ENCODE peak calls at places on chromosome 6, in five cellular contexts. One of them, this sample, is unnamed.

GRCh38 chr6:168333039-168333438 is 13.5 kb upstream of the DACT2 start:
- DNase-seq in AG10803: no peak
- DNase-seq in transverse colon: peak; percentile 53
- DNase-seq in brain microvascular endothelial cell: no peak
- DNase-seq in fibroblast of lung: no peak
- DNase-seq in this sample: peak; percentile 43

GRCh38 chr6:47250302-47250701 is 59.4 kb downstream of the TNFRSF21 start:
- DNase-seq in fibroblast of lung: no peak
- DNase-seq in brain microvascular endothelial cell: no peak
- DNase-seq in transverse colon: no peak
- DNase-seq in AG10803: no peak
- DNase-seq in this sample: no peak

GRCh38 chr6:141484726-141485125 is 648.0 kb upstream of the GJE1 start:
- DNase-seq in fibroblast of lung: no peak
- DNase-seq in brain microvascular endothelial cell: no peak
- DNase-seq in AG10803: peak; percentile 9
- DNase-seq in transverse colon: peak; percentile 17
- DNase-seq in this sample: no peak

GRCh38 chr6:83514877-83515466 is 2.6 kb downstream of the PRSS35 start:
- DNase-seq in fibroblast of lung: peak; percentile 51
- DNase-seq in brain microvascular endothelial cell: peak; percentile 59
- DNase-seq in AG10803: peak; percentile 62
- DNase-seq in transverse colon: no peak
- DNase-seq in this sample: peak; percentile 42

GRCh38 chr6:156231353-156231752 is 545.8 kb upstream of the ARID1B start:
- DNase-seq in transverse colon: no peak
- DNase-seq in fibroblast of lung: no peak
- DNase-seq in AG10803: no peak
- DNase-seq in brain microvascular endothelial cell: no peak
- DNase-seq in this sample: no peak

GRCh38 chr6:79384845-79385244 is 150.4 kb upstream of the HMGN3 start:
- DNase-seq in AG10803: no peak
- DNase-seq in brain microvascular endothelial cell: peak; percentile 64
- DNase-seq in transverse colon: no peak
- DNase-seq in fibroblast of lung: peak; percentile 29
- DNase-seq in this sample: no peak

GRCh38 chr6:87731818-87732661 is 30.0 kb upstream of the AKIRIN2 start:
- DNase-seq in fibroblast of lung: peak; percentile 94
- DNase-seq in AG10803: peak; percentile 99
- DNase-seq in transverse colon: peak; percentile 94
- DNase-seq in brain microvascular endothelial cell: peak; percentile 59
- DNase-seq in this sample: peak; percentile 92

GRCh38 chr6:41607036-41607435 is 31.2 kb upstream of the MDFI start:
- DNase-seq in AG10803: no peak
- DNase-seq in fibroblast of lung: no peak
- DNase-seq in transverse colon: no peak
- DNase-seq in brain microvascular endothelial cell: no peak
- DNase-seq in this sample: no peak

GRCh38 chr6:39823187-39823815 is 31.1 kb downstream of the DAAM2 start:
- DNase-seq in transverse colon: peak; percentile 43
- DNase-seq in AG10803: no peak
- DNase-seq in fibroblast of lung: no peak
- DNase-seq in brain microvascular endothelial cell: no peak
- DNase-seq in this sample: peak; percentile 22

GRCh38 chr6:73610444-73611275 is 43.1 kb downstream of the SLC17A5 start:
- DNase-seq in AG10803: peak; percentile 57
- DNase-seq in fibroblast of lung: peak; percentile 33
- DNase-seq in transverse colon: no peak
- DNase-seq in brain microvascular endothelial cell: no peak
- DNase-seq in this sample: no peak

GRCh38 chr6:139204978-139205377 is 70.1 kb downstream of the HECA start:
- DNase-seq in fibroblast of lung: no peak
- DNase-seq in brain microvascular endothelial cell: no peak
- DNase-seq in AG10803: no peak
- DNase-seq in transverse colon: no peak
- DNase-seq in this sample: no peak

GRCh38 chr6:151317206-151317994 is 74.0 kb downstream of the ZBTB2 start:
- DNase-seq in transverse colon: no peak
- DNase-seq in brain microvascular endothelial cell: peak; percentile 69
- DNase-seq in AG10803: peak; percentile 76
- DNase-seq in fibroblast of lung: peak; percentile 90
- DNase-seq in this sample: no peak

GRCh38 chr6:41594326-41594725 is 43.9 kb upstream of the MDFI start:
- DNase-seq in transverse colon: no peak
- DNase-seq in AG10803: peak; percentile 88
- DNase-seq in brain microvascular endothelial cell: no peak
- DNase-seq in fibroblast of lung: no peak
- DNase-seq in this sample: no peak

GRCh38 chr6:3623451-3624267 is 127.9 kb downstream of the PXDC1 start:
- DNase-seq in fibroblast of lung: no peak
- DNase-seq in transverse colon: no peak
- DNase-seq in brain microvascular endothelial cell: peak; percentile 8
- DNase-seq in AG10803: no peak
- DNase-seq in this sample: no peak

GRCh38 chr6:33705268-33705885 is 6.1 kb downstream of the UQCC2 start:
- DNase-seq in transverse colon: no peak
- DNase-seq in brain microvascular endothelial cell: no peak
- DNase-seq in AG10803: peak; percentile 62
- DNase-seq in fibroblast of lung: no peak
- DNase-seq in this sample: no peak

GRCh38 chr6:82987951-82988350 is 77.7 kb downstream of the UBE3D start:
- DNase-seq in fibroblast of lung: no peak
- DNase-seq in AG10803: peak; percentile 59
- DNase-seq in brain microvascular endothelial cell: no peak
- DNase-seq in transverse colon: no peak
- DNase-seq in this sample: no peak

GRCh38 chr6:169095153-169095552 is 158.5 kb downstream of the THBS2 start:
- DNase-seq in brain microvascular endothelial cell: no peak
- DNase-seq in transverse colon: no peak
- DNase-seq in fibroblast of lung: no peak
- DNase-seq in AG10803: peak; percentile 21
- DNase-seq in this sample: no peak

GRCh38 chr6:1504465-1504864 is 105.2 kb upstream of the FOXC1 start:
- DNase-seq in transverse colon: no peak
- DNase-seq in fibroblast of lung: no peak
- DNase-seq in AG10803: no peak
- DNase-seq in brain microvascular endothelial cell: no peak
- DNase-seq in this sample: no peak

GRCh38 chr6:46954819-46955520 is 33.2 kb upstream of the ADGRF5 start:
- DNase-seq in transverse colon: no peak
- DNase-seq in brain microvascular endothelial cell: no peak
- DNase-seq in AG10803: no peak
- DNase-seq in fibroblast of lung: no peak
- DNase-seq in this sample: no peak

GRCh38 chr6:48765352-48765961 is 654.5 kb upstream of the PTCHD4 start:
- DNase-seq in transverse colon: no peak
- DNase-seq in AG10803: peak; percentile 50
- DNase-seq in brain microvascular endothelial cell: peak; percentile 57
- DNase-seq in fibroblast of lung: peak; percentile 61
- DNase-seq in this sample: peak; percentile 21

GRCh38 chr6:12418946-12419345 is 128.8 kb downstream of the EDN1 start:
- DNase-seq in brain microvascular endothelial cell: no peak
- DNase-seq in AG10803: no peak
- DNase-seq in fibroblast of lung: peak; percentile 10
- DNase-seq in transverse colon: no peak
- DNase-seq in this sample: no peak

GRCh38 chr6:41786451-41787218 is 859 bp upstream of the TOMM6 start:
- DNase-seq in transverse colon: peak; percentile 93
- DNase-seq in AG10803: peak; percentile 73
- DNase-seq in brain microvascular endothelial cell: peak; percentile 54
- DNase-seq in fibroblast of lung: peak; percentile 72
- DNase-seq in this sample: peak; percentile 93

GRCh38 chr6:150620244-150620643 is 20.6 kb downstream of the PLEKHG1 start:
- DNase-seq in transverse colon: peak; percentile 36
- DNase-seq in brain microvascular endothelial cell: no peak
- DNase-seq in fibroblast of lung: no peak
- DNase-seq in AG10803: no peak
- DNase-seq in this sample: peak; percentile 72

GRCh38 chr6:95819461-95819860 is 196.3 kb upstream of the FUT9 start:
- DNase-seq in AG10803: no peak
- DNase-seq in fibroblast of lung: no peak
- DNase-seq in transverse colon: no peak
- DNase-seq in brain microvascular endothelial cell: no peak
- DNase-seq in this sample: no peak

DNA sequence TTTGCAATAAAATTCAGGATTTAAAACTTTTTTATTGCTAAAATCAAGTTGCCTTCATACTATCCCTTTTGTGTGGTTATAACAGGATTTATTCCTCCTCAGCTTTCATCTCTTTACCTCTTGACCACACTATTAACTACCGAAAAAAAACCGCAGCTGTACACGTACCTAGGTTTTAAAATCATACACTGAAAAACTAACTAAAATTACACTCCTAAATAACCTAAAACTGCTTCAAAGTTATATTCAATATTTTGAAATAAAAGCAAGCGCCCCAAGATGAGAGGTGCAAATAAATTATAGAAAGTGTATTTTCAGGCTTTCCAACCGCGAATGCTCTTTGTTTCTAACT is 1.4 kb downstream of the MPC1 start:
- DNase-seq in fibroblast of lung: no peak
- DNase-seq in transverse colon: no peak
- DNase-seq in brain microvascular endothelial cell: no peak
- DNase-seq in AG10803: no peak
- DNase-seq in this sample: no peak
- H3K4me3 ChIP-seq in fibroblast of lung: peak overlapping the region; percentile 31
- H3K4me3 ChIP-seq in transverse colon: peak overlapping the region; percentile 72
- H3K4me3 ChIP-seq in brain microvascular endothelial cell: peak overlapping the region; percentile 76
- H3K4me3 ChIP-seq in AG10803: peak overlapping the region; percentile 88
- H3K4me3 ChIP-seq in this sample: peak overlapping the region; percentile 95

GRCh38 chr6:27290850-27291208 is 21.2 kb downstream of the POM121L2 start:
- DNase-seq in transverse colon: no peak
- DNase-seq in fibroblast of lung: no peak
- DNase-seq in brain microvascular endothelial cell: no peak
- DNase-seq in AG10803: no peak
- DNase-seq in this sample: no peak
- H3K4me3 ChIP-seq in transverse colon: no peak overlapping the region
- H3K4me3 ChIP-seq in fibroblast of lung: no peak overlapping the region
- H3K4me3 ChIP-seq in brain microvascular endothelial cell: peak overlapping the region; percentile 38
- H3K4me3 ChIP-seq in AG10803: no peak overlapping the region
- H3K4me3 ChIP-seq in this sample: no peak overlapping the region

GRCh38 chr6:63649847-63650265 is 14.3 kb downstream of the PHF3 start:
- DNase-seq in brain microvascular endothelial cell: no peak
- DNase-seq in AG10803: no peak
- DNase-seq in fibroblast of lung: no peak
- DNase-seq in transverse colon: no peak
- DNase-seq in this sample: no peak

GRCh38 chr6:63644668-63645326 is 9.2 kb downstream of the PHF3 start:
- DNase-seq in fibroblast of lung: peak; percentile 81
- DNase-seq in transverse colon: no peak
- DNase-seq in brain microvascular endothelial cell: no peak
- DNase-seq in AG10803: peak; percentile 57
- DNase-seq in this sample: no peak

GRCh38 chr6:63643862-63644261 is 8.3 kb downstream of the PHF3 start:
- DNase-seq in fibroblast of lung: peak; percentile 16
- DNase-seq in brain microvascular endothelial cell: peak; percentile 15
- DNase-seq in AG10803: peak; percentile 8
- DNase-seq in transverse colon: no peak
- DNase-seq in this sample: no peak

GRCh38 chr6:63652980-63653379 is 17.4 kb downstream of the PHF3 start:
- DNase-seq in fibroblast of lung: no peak
- DNase-seq in transverse colon: no peak
- DNase-seq in AG10803: no peak
- DNase-seq in brain microvascular endothelial cell: no peak
- DNase-seq in this sample: no peak

DNA sequence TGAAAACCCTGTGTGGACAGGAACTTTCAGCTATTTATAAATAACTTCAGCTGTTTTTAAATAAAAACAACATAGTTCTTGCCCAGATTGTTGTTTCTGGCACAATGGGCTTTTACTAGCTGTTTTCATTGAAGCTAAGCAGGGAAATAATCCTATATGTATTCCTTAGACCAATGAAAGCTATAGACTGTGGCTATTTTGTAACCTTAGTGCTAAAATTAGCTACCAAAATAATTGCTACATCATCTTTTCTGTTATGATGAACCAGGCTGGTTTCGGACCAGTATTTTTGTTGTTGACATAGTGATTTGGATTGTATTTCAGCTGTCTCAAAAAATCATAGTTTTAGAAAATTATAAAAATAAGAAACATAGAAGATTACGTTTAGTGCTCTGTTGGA is 13.7 kb downstream of the PHF3 start:
- DNase-seq in brain microvascular endothelial cell: no peak
- DNase-seq in AG10803: no peak
- DNase-seq in transverse colon: no peak
- DNase-seq in fibroblast of lung: no peak
- DNase-seq in this sample: no peak
- H3K4me3 ChIP-seq in brain microvascular endothelial cell: no peak overlapping the region
- H3K4me3 ChIP-seq in AG10803: no peak overlapping the region
- H3K4me3 ChIP-seq in transverse colon: no peak overlapping the region
- H3K4me3 ChIP-seq in fibroblast of lung: no peak overlapping the region
- H3K4me3 ChIP-seq in this sample: no peak overlapping the region

DNA sequence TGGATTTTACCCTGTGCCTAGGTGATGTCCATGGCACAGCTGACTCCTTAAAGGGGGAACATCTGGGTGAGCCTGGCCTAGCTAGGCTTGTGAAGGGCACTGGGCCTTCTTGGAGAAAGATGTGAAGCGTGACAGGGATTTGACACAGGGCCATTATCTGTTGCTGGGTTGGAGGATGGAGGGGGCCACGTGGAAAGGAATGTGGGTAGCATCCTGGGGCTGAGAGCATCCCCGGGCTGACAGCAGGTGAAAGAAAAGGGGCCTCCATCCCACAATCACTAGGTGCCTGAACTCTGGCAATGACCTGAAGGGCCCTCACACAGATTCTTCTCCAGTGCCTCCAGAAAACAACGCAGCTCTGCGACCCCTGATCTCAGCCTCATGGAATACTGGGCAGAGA is 124.7 kb downstream of the DTNBP1 start:
- DNase-seq in brain microvascular endothelial cell: no peak
- DNase-seq in fibroblast of lung: no peak
- DNase-seq in AG10803: no peak
- DNase-seq in transverse colon: no peak
- DNase-seq in this sample: no peak
- H3K4me3 ChIP-seq in brain microvascular endothelial cell: no peak overlapping the region
- H3K4me3 ChIP-seq in fibroblast of lung: no peak overlapping the region
- H3K4me3 ChIP-seq in AG10803: no peak overlapping the region
- H3K4me3 ChIP-seq in transverse colon: no peak overlapping the region
- H3K4me3 ChIP-seq in this sample: no peak overlapping the region

DNA sequence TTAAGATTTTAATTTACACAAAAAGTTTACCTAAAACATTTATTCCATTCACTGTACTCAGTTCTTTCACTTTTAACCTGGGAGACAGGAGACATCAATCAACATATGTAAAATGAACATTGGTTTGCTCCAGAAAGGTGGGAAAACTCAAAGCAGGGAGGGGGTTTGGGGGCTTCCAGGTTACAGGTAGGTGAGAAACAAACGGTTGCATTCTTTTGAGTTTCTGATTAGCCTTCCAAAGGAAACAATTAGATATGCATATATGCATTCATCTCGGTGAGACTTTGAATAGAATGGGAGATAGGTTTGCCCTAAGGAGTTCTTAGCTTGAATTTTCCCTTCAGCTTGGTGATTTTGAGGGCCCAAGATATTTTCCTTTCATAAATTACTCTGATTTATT is 38.2 kb upstream of the HDAC2 start:
- DNase-seq in AG10803: no peak
- DNase-seq in fibroblast of lung: no peak
- DNase-seq in transverse colon: no peak
- DNase-seq in brain microvascular endothelial cell: no peak
- DNase-seq in this sample: no peak
- H3K4me3 ChIP-seq in AG10803: no peak overlapping the region
- H3K4me3 ChIP-seq in fibroblast of lung: no peak overlapping the region
- H3K4me3 ChIP-seq in transverse colon: no peak overlapping the region
- H3K4me3 ChIP-seq in brain microvascular endothelial cell: no peak overlapping the region
- H3K4me3 ChIP-seq in this sample: no peak overlapping the region

This sample was measured in colonic mucosa.